ENCODE peak calls at places on chromosomes 4 and X, in six cellular contexts. Y, T, R, A, H and W are unnamed samples.

GRCh38 chr4:83328486-83328885 is 6.2 kb downstream of the HPSE start:
- DNase-seq in Y (no peak), T (no peak), R (no peak), A (no peak), H (no peak), W (no peak)

GRCh38 chr4:137267024-137267423 is 265.3 kb downstream of the PCDH18 start:
- DNase-seq in Y (no peak), T (no peak), R (no peak), A (peak), H (no peak), W (no peak)

GRCh38 chr4:38871593-38871992 is 4.0 kb downstream of the FAM114A1 start:
- DNase-seq in Y (no peak), T (no peak), R (no peak), A (peak), H (no peak), W (no peak)

GRCh38 chr4:57094482-57095223 is 15.5 kb downstream of the IGFBP7 start:
- DNase-seq in Y (no peak), T (no peak), R (no peak), A (peak), H (no peak), W (peak)

GRCh38 chr4:3294401-3295241 is 1.8 kb downstream of the RGS12 start:
- DNase-seq in Y (peak), T (no peak), R (no peak), A (no peak), H (no peak), W (no peak)

GRCh38 chrX:57286507-57287251 is at the start of gene FAAH2:
- DNase-seq in Y (peak), T (no peak), R (no peak), A (no peak), H (peak), W (peak)

GRCh38 chrX:119685225-119686066 is 7.5 kb downstream of the SEPTIN6 start:
- DNase-seq in Y (no peak), T (no peak), R (no peak), A (no peak), H (no peak), W (no peak)

GRCh38 chr4:187389420-187389819 is 606.2 kb upstream of the ZFP42 start:
- DNase-seq in Y (no peak), T (no peak), R (no peak), A (no peak), H (no peak), W (no peak)

GRCh38 chr4:27807207-27807606 is 946.6 kb downstream of the STIM2 start:
- DNase-seq in Y (no peak), T (no peak), R (no peak), A (no peak), H (no peak), W (no peak)

GRCh38 chr4:11421116-11421515 is 7.6 kb downstream of the HS3ST1 start:
- DNase-seq in Y (no peak), T (no peak), R (no peak), A (peak), H (no peak), W (no peak)

GRCh38 chr4:138644322-138644721 is 371.3 kb upstream of the NOCT start:
- DNase-seq in Y (no peak), T (no peak), R (no peak), A (no peak), H (no peak), W (no peak)

GRCh38 chr4:7389719-7390118 is 45.0 kb downstream of the PSAPL1 start:
- DNase-seq in Y (peak), T (no peak), R (no peak), A (no peak), H (no peak), W (no peak)

GRCh38 chrX:13167444-13168207 is 123.2 kb upstream of the FAM9C start:
- DNase-seq in Y (no peak), T (no peak), R (no peak), A (peak), H (no peak), W (no peak)

GRCh38 chr4:129095811-129096454 is at the start of gene C4orf33:
- DNase-seq in Y (peak), T (no peak), R (peak), A (peak), H (peak), W (peak)

GRCh38 chr4:81452452-81453011 is 19.2 kb downstream of the RASGEF1B start:
- DNase-seq in Y (no peak), T (no peak), R (no peak), A (no peak), H (no peak), W (peak)

GRCh38 chr4:76250962-76251361 is 559 bp upstream of the FAM47E start:
- DNase-seq in Y (no peak), T (no peak), R (no peak), A (no peak), H (no peak), W (no peak)

GRCh38 chrX:80354966-80355465 is 65.2 kb upstream of the TENT5D start:
- DNase-seq in Y (no peak), T (no peak), R (no peak), A (no peak), H (peak), W (no peak)

GRCh38 chr4:24892278-24892677 is 20.6 kb downstream of the CCDC149 start:
- DNase-seq in Y (no peak), T (no peak), R (no peak), A (no peak), H (no peak), W (no peak)

GRCh38 chr4:8221476-8221875 is 22.4 kb downstream of the SH3TC1 start:
- DNase-seq in Y (no peak), T (no peak), R (no peak), A (peak), H (no peak), W (no peak)

GRCh38 chr4:173485164-173485563 is 44.9 kb downstream of the HAND2 start:
- DNase-seq in Y (no peak), T (no peak), R (no peak), A (peak), H (no peak), W (no peak)

GRCh38 chr4:111960241-111960667 is 185.0 kb upstream of the FAM241A start:
- DNase-seq in Y (no peak), T (no peak), R (no peak), A (peak), H (no peak), W (no peak)

GRCh38 chr4:31370866-31371465 is 650.8 kb downstream of the PCDH7 start:
- DNase-seq in Y (no peak), T (no peak), R (no peak), A (peak), H (no peak), W (peak)

GRCh38 chr4:163748474-163748873 is 254.0 kb downstream of the TMA16 start:
- DNase-seq in Y (no peak), T (no peak), R (no peak), A (no peak), H (peak), W (no peak)